ENCODE peak calls at places on chromosomes 16 and 17, in eight cellular contexts. T is brain microvascular endothelial cell; Q is heart right ventricle; U is type B pancreatic cell; X is activated CD8-positive, alpha-beta T cell treated with anti-CD3 and anti-CD28 coated beads for 36 hours; O is nephron progenitor cell; Z is left ventricle myocardium inferior; C is GM13976. F is an unnamed sample.

GRCh38 chr17:17682293-17682736 is 1.1 kb downstream of the RAI1 start:
- DNase-seq in T (no peak), Q (peak), U (no peak), X (peak), O (peak), Z (peak), C (peak), F (peak)

GRCh38 chr16:83044589-83044988 is 417.8 kb downstream of the CDH13 start:
- DNase-seq in T (no peak), Q (no peak), U (no peak), X (no peak), O (no peak), Z (no peak), C (no peak), F (no peak)

GRCh38 chr16:31089199-31089598 is 456 bp upstream of the PRSS53 start:
- DNase-seq in T (no peak), Q (no peak), U (no peak), X (no peak), O (no peak), Z (no peak), C (no peak), F (no peak)

GRCh38 chr17:42387663-42388380 is 420 bp downstream of the STAT3 start:
- DNase-seq in T (no peak), Q (peak), U (no peak), X (peak), O (peak), Z (peak), C (no peak), F (peak)

GRCh38 chr17:77110006-77110374 is 30.8 kb upstream of the SEC14L1 start:
- DNase-seq in T (peak), Q (no peak), U (no peak), X (no peak), O (no peak), Z (no peak), C (peak), F (peak)

GRCh38 chr17:69607162-69607834 is 192.8 kb downstream of the MAP2K6 start:
- DNase-seq in T (peak), Q (peak), U (no peak), X (peak), O (peak), Z (peak), C (peak), F (peak)

GRCh38 chr17:81471804-81472456 is 40.7 kb downstream of the ACTG1 start:
- DNase-seq in T (peak), Q (no peak), U (no peak), X (peak), O (no peak), Z (no peak), C (no peak), F (no peak)

GRCh38 chr16:414395-415169 is 10.9 kb upstream of the RAB11FIP3 start:
- DNase-seq in T (no peak), Q (no peak), U (no peak), X (no peak), O (no peak), Z (no peak), C (peak), F (no peak)

GRCh38 chr17:62591323-62591722 is 36.1 kb upstream of the MRC2 start:
- DNase-seq in T (no peak), Q (no peak), U (no peak), X (no peak), O (no peak), Z (no peak), C (no peak), F (no peak)
- TF ChIP-seq CTCF in T (no peak), Q (no peak), U (no peak), X (no peak), O (no peak), Z (no peak), C (no peak), F (no peak)

DNA sequence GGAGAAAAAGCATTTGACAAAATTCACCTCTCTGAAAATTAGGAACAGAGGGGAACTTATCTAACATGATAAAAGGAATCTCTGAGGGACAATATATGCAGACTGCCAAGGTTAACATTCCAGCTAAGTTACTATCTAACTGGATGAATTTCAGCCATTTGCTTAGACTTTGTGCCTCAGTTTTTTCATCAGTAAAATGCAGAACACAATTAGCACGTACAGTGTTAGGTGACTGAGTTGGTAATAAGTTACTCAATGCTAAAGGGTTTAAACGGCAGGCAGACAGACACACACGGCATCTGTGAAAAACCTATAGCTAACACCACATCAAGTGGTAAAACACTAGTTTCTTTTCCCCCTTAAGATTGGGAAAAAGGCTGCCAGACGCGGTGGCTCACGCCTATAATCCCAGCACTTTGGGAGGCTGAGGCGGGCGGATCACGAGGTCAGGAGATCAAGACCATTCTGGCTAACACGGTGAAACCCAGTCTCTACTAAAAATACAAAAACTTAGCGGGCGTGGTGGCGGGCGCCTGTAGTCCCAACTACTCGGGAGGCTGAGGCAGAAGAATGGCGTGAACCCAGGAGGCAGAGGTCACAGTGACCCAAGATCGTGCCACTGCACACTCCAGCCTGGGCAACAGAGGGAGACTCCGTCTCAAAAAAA is 9.1 kb downstream of the CFDP1 start:
- DNase-seq in T (no peak), Q (no peak), U (no peak), X (no peak), O (no peak), Z (no peak), C (no peak), F (no peak)
- TF ChIP-seq CTCF in T (no peak), Q (no peak), U (no peak), X (no peak), O (no peak), Z (no peak), C (no peak), F (no peak)

DNA sequence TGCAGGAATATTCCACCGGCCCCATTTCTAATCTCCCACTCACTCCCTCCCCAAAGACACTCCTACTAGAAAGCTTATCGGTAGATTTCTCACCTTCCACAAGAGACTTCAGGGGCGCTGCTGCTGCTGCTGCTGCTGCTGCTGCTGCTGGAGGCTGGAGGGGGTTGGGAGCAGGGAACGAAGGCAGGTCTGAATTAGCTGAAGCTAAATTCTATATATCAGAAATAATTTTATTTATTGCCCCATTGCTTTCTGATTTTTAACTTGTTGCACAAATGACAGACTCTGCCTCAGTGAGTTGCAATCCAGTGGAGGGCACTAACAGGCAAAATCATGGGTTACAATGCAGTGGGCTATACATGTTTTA is 25.8 kb upstream of the HLF start:
- DNase-seq in T (no peak), Q (no peak), U (no peak), X (peak), O (peak), Z (no peak), C (no peak), F (peak)
- TF ChIP-seq CTCF in T (no peak), Q (no peak), U (no peak), X (no peak), O (no peak), Z (peak), C (no peak), F (no peak)

GRCh38 chr16:50025544-50025931 is 513 bp downstream of the CNEP1R1 start:
- DNase-seq in T (no peak), Q (no peak), U (no peak), X (peak), O (no peak), Z (no peak), C (peak), F (peak)

GRCh38 chr16:50024684-50025543 is at the start of gene CNEP1R1:
- DNase-seq in T (peak), Q (peak), U (peak), X (peak), O (peak), Z (peak), C (peak), F (peak)

GRCh38 chr16:50024207-50024606 is 818 bp upstream of the CNEP1R1 start:
- DNase-seq in T (no peak), Q (no peak), U (no peak), X (no peak), O (no peak), Z (no peak), C (no peak), F (no peak)

GRCh38 chr16:50023626-50024025 is 1.4 kb upstream of the CNEP1R1 start:
- DNase-seq in T (no peak), Q (no peak), U (no peak), X (no peak), O (no peak), Z (no peak), C (no peak), F (no peak)

DNA sequence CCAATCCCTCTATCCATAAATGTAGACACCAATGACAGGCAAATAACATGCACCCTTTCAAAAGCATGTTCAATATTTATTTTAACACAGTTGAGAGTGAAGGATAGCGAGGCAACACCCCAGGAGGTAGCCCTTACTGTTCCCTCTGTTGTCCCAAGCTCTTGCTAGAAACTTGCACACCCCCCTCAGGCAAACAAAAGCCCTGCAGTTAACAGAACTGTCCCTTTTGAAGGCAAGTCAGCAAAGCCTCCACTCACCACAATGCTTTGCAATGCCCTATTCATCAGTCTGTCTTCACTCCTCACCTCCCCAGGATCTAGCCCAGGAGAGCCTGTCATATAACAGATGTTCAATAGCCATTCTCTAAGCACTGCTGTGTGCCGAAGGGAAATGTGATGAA is 3.5 kb upstream of the CNEP1R1 start:
- DNase-seq in T (peak), Q (no peak), U (no peak), X (peak), O (no peak), Z (no peak), C (no peak), F (no peak)
- TF ChIP-seq CTCF in T (peak), Q (no peak), U (no peak), X (no peak), O (no peak), Z (no peak), C (no peak), F (no peak)

GRCh38 chr17:48639136-48639535 is 13.0 kb upstream of the HOXB9 start:
- DNase-seq in T (no peak), Q (no peak), U (no peak), X (no peak), O (peak), Z (no peak), C (no peak), F (no peak)

GRCh38 chr17:48634446-48635208 is 8.5 kb upstream of the HOXB9 start:
- DNase-seq in T (no peak), Q (no peak), U (no peak), X (no peak), O (peak), Z (no peak), C (no peak), F (no peak)

GRCh38 chr17:48637323-48638260 is 11.4 kb upstream of the HOXB9 start:
- DNase-seq in T (no peak), Q (no peak), U (no peak), X (no peak), O (peak), Z (no peak), C (no peak), F (no peak)

GRCh38 chr17:48633266-48633816 is 7.2 kb upstream of the HOXB9 start:
- DNase-seq in T (no peak), Q (no peak), U (no peak), X (no peak), O (peak), Z (no peak), C (no peak), F (no peak)

DNA sequence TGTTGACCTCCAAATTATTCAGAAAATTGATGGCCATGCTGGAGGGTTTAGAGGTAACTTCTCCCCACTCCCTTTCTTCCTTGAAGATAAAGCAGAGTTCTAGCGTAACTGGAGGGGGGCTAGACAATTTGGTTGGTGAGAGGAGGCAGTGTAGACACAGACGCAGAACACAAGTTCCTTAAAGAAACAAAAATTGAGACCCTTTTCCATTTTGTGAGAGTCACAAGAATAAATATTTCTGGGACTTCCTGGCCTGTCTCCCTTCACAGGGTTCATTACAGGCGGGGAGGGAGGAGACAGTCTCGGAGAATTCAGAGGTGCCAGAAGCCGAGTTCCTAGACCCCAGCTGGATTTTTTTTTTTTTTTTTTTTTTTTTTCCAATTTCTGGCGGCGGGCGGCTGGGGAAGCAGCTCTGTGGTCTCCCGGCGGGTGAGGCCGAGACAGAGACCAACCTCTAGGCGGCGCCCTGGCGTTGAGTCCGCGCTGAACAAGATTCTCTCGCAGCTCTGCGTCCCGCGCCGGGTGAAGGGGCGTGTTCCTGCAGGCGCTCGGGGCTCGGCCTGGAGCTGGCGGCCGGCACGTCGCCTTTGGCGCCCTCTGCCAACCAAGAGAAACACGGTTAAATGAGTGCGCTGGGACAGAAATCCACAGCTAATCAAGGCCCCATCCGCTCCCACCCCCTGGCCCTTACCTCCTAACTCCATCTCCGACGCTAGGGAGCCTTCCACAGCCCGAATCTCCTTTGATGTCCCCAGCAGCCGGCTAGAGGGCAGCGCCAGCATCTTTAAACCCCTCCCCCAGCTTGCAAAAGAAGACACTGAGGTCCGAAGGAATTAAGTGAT is 10.2 kb upstream of the HOXB9 start:
- DNase-seq in T (no peak), Q (peak), U (peak), X (peak), O (peak), Z (peak), C (peak), F (peak)
- TF ChIP-seq CTCF in T (peak), Q (no peak), U (peak), X (peak), O (peak), Z (peak), C (peak), F (peak)

DNA sequence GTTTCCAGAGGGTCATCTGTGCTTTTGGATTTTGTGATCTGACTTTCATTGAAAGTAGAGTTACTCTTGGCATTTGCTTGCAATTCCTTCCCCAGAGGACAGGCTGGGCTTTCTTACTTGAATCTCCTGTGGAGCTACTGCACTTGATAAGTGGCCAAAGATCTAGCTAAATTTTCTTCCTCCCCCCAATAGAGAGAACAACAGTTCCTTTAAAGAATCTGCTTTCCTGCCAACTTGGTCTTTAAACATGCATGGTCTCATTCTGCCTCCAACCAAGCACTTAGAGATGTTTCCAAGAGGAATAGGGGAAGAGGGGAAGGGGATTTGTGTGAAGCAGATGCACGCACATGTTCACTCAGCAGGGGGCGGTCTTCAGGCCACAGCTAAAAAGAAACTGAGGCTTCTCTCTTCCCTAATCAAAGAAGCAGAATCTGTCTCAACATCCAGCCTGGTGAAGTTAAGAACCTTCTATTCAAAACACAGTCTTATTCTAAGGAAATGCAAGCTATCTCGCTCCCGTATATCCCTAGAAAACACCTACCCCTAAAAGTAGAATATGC is 229.6 kb downstream of the ZFHX3 start:
- DNase-seq in T (no peak), Q (no peak), U (no peak), X (no peak), O (no peak), Z (no peak), C (no peak), F (no peak)
- TF ChIP-seq CTCF in T (peak), Q (no peak), U (peak), X (no peak), O (peak), Z (no peak), C (peak), F (peak)

F was measured in GM20000.